ENCODE peak calls at places on chromosomes 13 and 19, in nine cellular contexts. One of them, this sample, is unnamed.

GRCh38 chr19:45767410-45767880 is 1.6 kb downstream of the SIX5 start:
- DNase-seq in HFF-Myc: no peak
- DNase-seq in non-pigmented ciliary epithelial cell: peak
- DNase-seq in stimulated activated CD4-positive, alpha-beta T cell treated with anti-CD3 and anti-CD28 coated beads, Interleukin-2, amount 100 ng/mL, for 48 hours: no peak
- DNase-seq in fibroblast of lung: peak
- DNase-seq in GM10248: no peak
- DNase-seq in upper lobe of right lung: peak
- DNase-seq in uterus: peak
- DNase-seq in left colon: peak
- DNase-seq in this sample: peak

GRCh38 chr13:31198524-31198923 is 1.3 kb upstream of the B3GLCT start:
- DNase-seq in left colon: no peak
- DNase-seq in uterus: no peak
- DNase-seq in GM10248: no peak
- DNase-seq in upper lobe of right lung: no peak
- DNase-seq in fibroblast of lung: no peak
- DNase-seq in non-pigmented ciliary epithelial cell: no peak
- DNase-seq in stimulated activated CD4-positive, alpha-beta T cell treated with anti-CD3 and anti-CD28 coated beads, Interleukin-2, amount 100 ng/mL, for 48 hours: no peak
- DNase-seq in HFF-Myc: no peak
- DNase-seq in this sample: no peak

GRCh38 chr13:71998223-71998622 is 131.2 kb upstream of the DACH1 start:
- DNase-seq in GM10248: no peak
- DNase-seq in uterus: no peak
- DNase-seq in fibroblast of lung: no peak
- DNase-seq in non-pigmented ciliary epithelial cell: no peak
- DNase-seq in stimulated activated CD4-positive, alpha-beta T cell treated with anti-CD3 and anti-CD28 coated beads, Interleukin-2, amount 100 ng/mL, for 48 hours: no peak
- DNase-seq in HFF-Myc: no peak
- DNase-seq in left colon: no peak
- DNase-seq in upper lobe of right lung: no peak
- DNase-seq in this sample: no peak

GRCh38 chr13:102651392-102651791 is 43.5 kb downstream of the METTL21C start:
- DNase-seq in fibroblast of lung: peak
- DNase-seq in upper lobe of right lung: no peak
- DNase-seq in HFF-Myc: no peak
- DNase-seq in left colon: no peak
- DNase-seq in GM10248: no peak
- DNase-seq in stimulated activated CD4-positive, alpha-beta T cell treated with anti-CD3 and anti-CD28 coated beads, Interleukin-2, amount 100 ng/mL, for 48 hours: no peak
- DNase-seq in uterus: no peak
- DNase-seq in non-pigmented ciliary epithelial cell: peak
- DNase-seq in this sample: no peak

GRCh38 chr13:97275265-97275664 is 53.1 kb downstream of the MBNL2 start:
- DNase-seq in fibroblast of lung: peak
- DNase-seq in uterus: no peak
- DNase-seq in GM10248: no peak
- DNase-seq in HFF-Myc: peak
- DNase-seq in left colon: no peak
- DNase-seq in stimulated activated CD4-positive, alpha-beta T cell treated with anti-CD3 and anti-CD28 coated beads, Interleukin-2, amount 100 ng/mL, for 48 hours: no peak
- DNase-seq in upper lobe of right lung: no peak
- DNase-seq in non-pigmented ciliary epithelial cell: peak
- DNase-seq in this sample: no peak

GRCh38 chr13:74251778-74252519 is 117.7 kb upstream of the KLF12 start:
- DNase-seq in non-pigmented ciliary epithelial cell: no peak
- DNase-seq in left colon: no peak
- DNase-seq in HFF-Myc: no peak
- DNase-seq in uterus: no peak
- DNase-seq in upper lobe of right lung: no peak
- DNase-seq in fibroblast of lung: peak
- DNase-seq in GM10248: no peak
- DNase-seq in stimulated activated CD4-positive, alpha-beta T cell treated with anti-CD3 and anti-CD28 coated beads, Interleukin-2, amount 100 ng/mL, for 48 hours: no peak
- DNase-seq in this sample: no peak

GRCh38 chr13:30256713-30257432 is 50.5 kb downstream of the KATNAL1 start:
- DNase-seq in non-pigmented ciliary epithelial cell: no peak
- DNase-seq in uterus: no peak
- DNase-seq in HFF-Myc: no peak
- DNase-seq in stimulated activated CD4-positive, alpha-beta T cell treated with anti-CD3 and anti-CD28 coated beads, Interleukin-2, amount 100 ng/mL, for 48 hours: no peak
- DNase-seq in GM10248: no peak
- DNase-seq in left colon: no peak
- DNase-seq in upper lobe of right lung: no peak
- DNase-seq in fibroblast of lung: peak
- DNase-seq in this sample: no peak

GRCh38 chr13:112240076-112240475 is 136.1 kb upstream of the SPACA7 start:
- DNase-seq in stimulated activated CD4-positive, alpha-beta T cell treated with anti-CD3 and anti-CD28 coated beads, Interleukin-2, amount 100 ng/mL, for 48 hours: no peak
- DNase-seq in left colon: no peak
- DNase-seq in fibroblast of lung: no peak
- DNase-seq in upper lobe of right lung: peak
- DNase-seq in uterus: no peak
- DNase-seq in non-pigmented ciliary epithelial cell: no peak
- DNase-seq in GM10248: no peak
- DNase-seq in HFF-Myc: no peak
- DNase-seq in this sample: no peak

GRCh38 chr13:28173793-28174192 is 35.4 kb downstream of the PAN3 start:
- DNase-seq in uterus: no peak
- DNase-seq in GM10248: no peak
- DNase-seq in upper lobe of right lung: no peak
- DNase-seq in left colon: no peak
- DNase-seq in non-pigmented ciliary epithelial cell: no peak
- DNase-seq in HFF-Myc: no peak
- DNase-seq in stimulated activated CD4-positive, alpha-beta T cell treated with anti-CD3 and anti-CD28 coated beads, Interleukin-2, amount 100 ng/mL, for 48 hours: no peak
- DNase-seq in fibroblast of lung: no peak
- DNase-seq in this sample: no peak

This sample was measured in transverse colon.